ENCODE peak calls at places on chromosome 6, in six cellular contexts. One of them, this sample, is unnamed.

GRCh38 chr6:138848461-138848860 is 52.6 kb downstream of the ECT2L start:
- DNase-seq in K562: no peak
- DNase-seq in HepG2: no peak
- DNase-seq in Panc1: no peak
- DNase-seq in H1: no peak
- DNase-seq in GM12878: no peak
- DNase-seq in this sample: no peak

GRCh38 chr6:153015094-153015645 is 12.7 kb upstream of the MTRF1L start:
- DNase-seq in HepG2: no peak
- DNase-seq in K562: no peak
- DNase-seq in Panc1: no peak
- DNase-seq in GM12878: no peak
- DNase-seq in H1: no peak
- DNase-seq in this sample: no peak

GRCh38 chr6:106547053-106547414 is 82.3 kb downstream of the RTN4IP1 start:
- DNase-seq in HepG2: peak; percentile 15
- DNase-seq in K562: no peak
- DNase-seq in Panc1: no peak
- DNase-seq in GM12878: no peak
- DNase-seq in H1: no peak
- DNase-seq in this sample: peak; percentile 49

GRCh38 chr6:36120539-36120938 is 9.8 kb upstream of the MAPK13 start:
- DNase-seq in Panc1: no peak
- DNase-seq in K562: no peak
- DNase-seq in HepG2: no peak
- DNase-seq in H1: no peak
- DNase-seq in GM12878: no peak
- DNase-seq in this sample: no peak

GRCh38 chr6:110881929-110882629 is 7.5 kb downstream of the AMD1 start:
- DNase-seq in HepG2: no peak
- DNase-seq in H1: no peak
- DNase-seq in GM12878: no peak
- DNase-seq in K562: no peak
- DNase-seq in Panc1: no peak
- DNase-seq in this sample: no peak

GRCh38 chr6:142406131-142406530 is 104.3 kb downstream of the ADGRG6 start:
- DNase-seq in K562: no peak
- DNase-seq in HepG2: peak; percentile 28
- DNase-seq in Panc1: no peak
- DNase-seq in H1: no peak
- DNase-seq in GM12878: no peak
- DNase-seq in this sample: no peak

GRCh38 chr6:15184441-15184861 is 61.4 kb upstream of the JARID2 start:
- DNase-seq in Panc1: no peak
- DNase-seq in GM12878: peak; percentile 15
- DNase-seq in H1: no peak
- DNase-seq in K562: no peak
- DNase-seq in HepG2: no peak
- DNase-seq in this sample: no peak

GRCh38 chr6:108565893-108566292 is 5.2 kb downstream of the FOXO3 start:
- DNase-seq in Panc1: no peak
- DNase-seq in GM12878: no peak
- DNase-seq in HepG2: peak; percentile 81
- DNase-seq in K562: no peak
- DNase-seq in H1: no peak
- DNase-seq in this sample: no peak

GRCh38 chr6:128271011-128271410 is 249.4 kb downstream of the PTPRK start:
- DNase-seq in GM12878: no peak
- DNase-seq in HepG2: no peak
- DNase-seq in K562: no peak
- DNase-seq in H1: no peak
- DNase-seq in Panc1: no peak
- DNase-seq in this sample: no peak

GRCh38 chr6:109580519-109580918 is 97.5 kb upstream of the ZBTB24 start:
- DNase-seq in GM12878: no peak
- DNase-seq in H1: no peak
- DNase-seq in Panc1: no peak
- DNase-seq in HepG2: no peak
- DNase-seq in K562: no peak
- DNase-seq in this sample: no peak

GRCh38 chr6:16670183-16670582 is 91.1 kb downstream of the ATXN1 start:
- DNase-seq in Panc1: no peak
- DNase-seq in HepG2: no peak
- DNase-seq in H1: no peak
- DNase-seq in GM12878: no peak
- DNase-seq in K562: no peak
- DNase-seq in this sample: no peak

GRCh38 chr6:154721460-154721859 is 11.8 kb upstream of the SCAF8 start:
- DNase-seq in K562: no peak
- DNase-seq in GM12878: no peak
- DNase-seq in HepG2: no peak
- DNase-seq in H1: no peak
- DNase-seq in Panc1: no peak
- DNase-seq in this sample: no peak

GRCh38 chr6:138468320-138469015 is 30.8 kb downstream of the NHSL1 start:
- DNase-seq in H1: no peak
- DNase-seq in HepG2: peak; percentile 89
- DNase-seq in GM12878: no peak
- DNase-seq in Panc1: no peak
- DNase-seq in K562: no peak
- DNase-seq in this sample: peak; percentile 13

GRCh38 chr6:56314683-56315523 is 67.5 kb upstream of the COL21A1 start:
- DNase-seq in HepG2: peak; percentile 47
- DNase-seq in GM12878: no peak
- DNase-seq in Panc1: peak; percentile 65
- DNase-seq in H1: peak; percentile 68
- DNase-seq in K562: peak; percentile 14
- DNase-seq in this sample: peak; percentile 52

GRCh38 chr6:167005350-167006159 is 6.4 kb downstream of the CEP43 start:
- DNase-seq in GM12878: no peak
- DNase-seq in H1: no peak
- DNase-seq in HepG2: no peak
- DNase-seq in K562: peak; percentile 46
- DNase-seq in Panc1: no peak
- DNase-seq in this sample: no peak

GRCh38 chr6:48144024-48144423 is 33.0 kb upstream of the PTCHD4 start:
- DNase-seq in K562: no peak
- DNase-seq in GM12878: no peak
- DNase-seq in H1: no peak
- DNase-seq in Panc1: no peak
- DNase-seq in HepG2: no peak
- DNase-seq in this sample: no peak
- TF ChIP-seq SIN3A in K562: no peak
- TF ChIP-seq SIN3A in GM12878: no peak
- TF ChIP-seq SIN3A in H1: no peak
- TF ChIP-seq SIN3A in Panc1: no peak
- TF ChIP-seq SIN3A in HepG2: no peak
- TF ChIP-seq SIN3A in this sample: no peak

GRCh38 chr6:32982702-32983492 is 14.5 kb downstream of the BRD2 start:
- DNase-seq in Panc1: no peak
- DNase-seq in GM12878: no peak
- DNase-seq in H1: no peak
- DNase-seq in K562: no peak
- DNase-seq in HepG2: no peak
- DNase-seq in this sample: no peak
- TF ChIP-seq POLR2AphosphoS5 in Panc1: peak; percentile 6
- TF ChIP-seq POLR2AphosphoS5 in GM12878: peak; percentile 70
- TF ChIP-seq POLR2AphosphoS5 in H1: no peak
- TF ChIP-seq POLR2AphosphoS5 in K562: no peak
- TF ChIP-seq POLR2AphosphoS5 in HepG2: no peak
- TF ChIP-seq POLR2AphosphoS5 in this sample: peak; percentile 41

DNA sequence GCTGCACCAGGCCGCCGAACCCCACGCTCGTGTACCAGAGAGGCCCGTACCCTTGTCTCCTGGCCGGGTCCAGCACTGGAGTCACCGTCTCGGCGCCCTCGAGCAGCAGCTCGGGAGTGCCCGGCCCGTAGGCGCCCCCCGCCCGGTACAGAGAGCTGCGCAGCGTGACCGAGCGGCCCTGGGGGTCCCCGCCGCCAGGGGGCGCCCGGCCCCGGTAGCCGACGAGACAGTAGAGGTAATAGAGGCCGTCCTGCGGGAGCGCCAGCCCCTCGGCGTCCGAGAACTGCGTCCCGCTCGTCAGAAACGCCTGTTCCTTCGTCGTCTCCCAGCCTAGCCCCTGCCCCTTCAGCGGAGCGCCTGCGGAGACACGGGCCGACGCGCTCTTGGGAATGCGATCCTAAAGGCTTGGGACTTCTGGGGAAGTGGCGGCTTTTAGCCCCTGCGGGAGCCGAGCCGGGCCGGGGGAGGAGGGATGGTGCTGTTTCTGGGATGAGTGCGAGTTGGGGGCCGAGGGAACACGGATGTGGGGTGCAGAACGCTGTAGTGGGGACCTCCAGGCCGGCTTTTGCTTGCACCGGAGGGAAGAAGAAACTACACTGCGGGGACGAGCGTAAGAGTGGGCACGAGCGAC is 1.3 kb downstream of the LTB start:
- DNase-seq in GM12878: no peak
- DNase-seq in K562: peak; percentile 98
- DNase-seq in H1: peak; percentile 96
- DNase-seq in Panc1: no peak
- DNase-seq in HepG2: peak; percentile 61
- DNase-seq in this sample: peak; percentile 33
- TF ChIP-seq SIN3A in GM12878: no peak
- TF ChIP-seq SIN3A in K562: no peak
- TF ChIP-seq SIN3A in H1: peak; percentile 70
- TF ChIP-seq SIN3A in Panc1: peak; percentile 47
- TF ChIP-seq SIN3A in HepG2: no peak
- TF ChIP-seq SIN3A in this sample: no peak

DNA sequence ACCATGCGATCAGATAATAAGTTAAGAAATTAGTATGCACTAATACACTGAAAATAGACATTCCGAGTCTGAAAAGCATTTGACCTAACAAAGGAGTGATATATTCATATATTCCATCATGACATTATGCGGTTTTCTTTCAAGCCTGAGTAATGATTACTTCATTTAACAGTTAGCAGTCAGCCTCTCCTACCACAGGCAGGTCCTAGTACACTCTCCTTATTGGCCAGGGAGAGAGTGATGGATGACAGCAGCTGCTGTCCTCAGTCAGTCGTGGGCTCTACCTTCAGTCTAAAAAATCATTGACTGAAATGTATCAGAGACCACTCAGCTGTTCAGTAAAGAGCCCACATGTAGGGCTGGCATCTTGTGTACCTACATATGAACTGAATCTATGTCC is 33.2 kb upstream of the VGLL2 start:
- DNase-seq in HepG2: no peak
- DNase-seq in K562: no peak
- DNase-seq in GM12878: no peak
- DNase-seq in Panc1: no peak
- DNase-seq in H1: no peak
- DNase-seq in this sample: no peak
- TF ChIP-seq POLR2AphosphoS5 in HepG2: no peak
- TF ChIP-seq POLR2AphosphoS5 in K562: no peak
- TF ChIP-seq POLR2AphosphoS5 in GM12878: no peak
- TF ChIP-seq POLR2AphosphoS5 in Panc1: no peak
- TF ChIP-seq POLR2AphosphoS5 in H1: no peak
- TF ChIP-seq POLR2AphosphoS5 in this sample: no peak

GRCh38 chr6:41589636-41590622 is 43.7 kb downstream of the FOXP4 start:
- DNase-seq in K562: no peak
- DNase-seq in Panc1: no peak
- DNase-seq in HepG2: no peak
- DNase-seq in GM12878: no peak
- DNase-seq in H1: no peak
- DNase-seq in this sample: no peak

GRCh38 chr6:41591122-41591521 is 44.9 kb downstream of the FOXP4 start:
- DNase-seq in GM12878: no peak
- DNase-seq in K562: no peak
- DNase-seq in H1: no peak
- DNase-seq in HepG2: no peak
- DNase-seq in Panc1: no peak
- DNase-seq in this sample: no peak

GRCh38 chr6:41594326-41594725 is 43.9 kb upstream of the MDFI start:
- DNase-seq in GM12878: no peak
- DNase-seq in Panc1: no peak
- DNase-seq in H1: no peak
- DNase-seq in K562: no peak
- DNase-seq in HepG2: no peak
- DNase-seq in this sample: no peak

GRCh38 chr6:41593451-41594238 is 44.6 kb upstream of the MDFI start:
- DNase-seq in Panc1: no peak
- DNase-seq in HepG2: no peak
- DNase-seq in GM12878: no peak
- DNase-seq in H1: no peak
- DNase-seq in K562: no peak
- DNase-seq in this sample: no peak

GRCh38 chr6:41591859-41592502 is 45.8 kb downstream of the FOXP4 start:
- DNase-seq in HepG2: peak; percentile 65
- DNase-seq in K562: peak; percentile 92
- DNase-seq in H1: peak; percentile 97
- DNase-seq in GM12878: peak; percentile 9
- DNase-seq in Panc1: peak; percentile 46
- DNase-seq in this sample: peak; percentile 46
- TF ChIP-seq SIN3A in HepG2: no peak
- TF ChIP-seq SIN3A in K562: no peak
- TF ChIP-seq SIN3A in H1: no peak
- TF ChIP-seq SIN3A in GM12878: no peak
- TF ChIP-seq SIN3A in Panc1: no peak
- TF ChIP-seq SIN3A in this sample: no peak

DNA sequence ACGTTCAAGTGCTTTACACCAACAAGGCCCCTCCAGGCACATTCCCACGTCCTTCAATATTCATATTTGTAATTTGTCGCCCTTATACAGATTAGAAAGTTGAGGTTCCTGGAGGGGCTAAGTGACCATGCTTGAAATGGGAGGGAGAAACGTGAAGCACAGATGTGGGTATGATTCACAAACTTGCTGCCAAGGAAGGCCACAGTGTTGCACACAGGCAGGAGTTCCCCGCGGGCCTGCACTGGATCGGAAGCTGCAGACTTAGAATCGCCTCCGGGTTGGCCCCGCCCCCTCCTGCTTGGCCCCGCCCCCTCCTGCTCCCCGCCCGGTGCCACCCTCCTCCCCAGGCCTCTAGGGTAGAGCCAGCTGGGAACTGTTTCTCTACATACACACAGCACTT is 58.2 kb upstream of the QKI start:
- DNase-seq in HepG2: no peak
- DNase-seq in Panc1: no peak
- DNase-seq in GM12878: no peak
- DNase-seq in H1: no peak
- DNase-seq in K562: peak; percentile 81
- DNase-seq in this sample: no peak
- TF ChIP-seq POLR2AphosphoS5 in HepG2: no peak
- TF ChIP-seq POLR2AphosphoS5 in Panc1: no peak
- TF ChIP-seq POLR2AphosphoS5 in GM12878: no peak
- TF ChIP-seq POLR2AphosphoS5 in H1: no peak
- TF ChIP-seq POLR2AphosphoS5 in K562: no peak
- TF ChIP-seq POLR2AphosphoS5 in this sample: no peak